ENCODE peak calls at places on chromosomes 11 and 22, in seven cellular contexts. O is HEK293T; W is HAP-1; T is activated naive CD4-positive, alpha-beta T cell; P is LHCN-M2; D is skeletal muscle cell; R is activated T-cell treated with anti-CD3 and anti-CD28 coated beads for 1 hour. H is an unnamed sample.

GRCh38 chr22:35205956-35206355 is 51.3 kb upstream of the HMGXB4 start:
- DNase-seq in O (no peak), W (no peak), T (no peak), P (peak; percentile 36), D (no peak), R (no peak), H (no peak)

GRCh38 chr22:36328635-36329216 is 59.0 kb downstream of the MYH9 start:
- DNase-seq in O (no peak), W (no peak), T (no peak), P (peak; percentile 97), D (peak; percentile 83), R (no peak), H (peak; percentile 57)

GRCh38 chr22:44099696-44100095 is 75.6 kb downstream of the PARVB start:
- DNase-seq in O (no peak), W (no peak), T (no peak), P (no peak), D (no peak), R (no peak), H (no peak)

GRCh38 chr11:82733444-82734119 is at the start of gene FAM181B:
- DNase-seq in O (peak; percentile 70), W (peak; percentile 47), T (no peak), P (no peak), D (no peak), R (no peak), H (peak; percentile 42)

GRCh38 chr11:77130763-77131513 is 2.9 kb downstream of the MYO7A start:
- DNase-seq in O (no peak), W (no peak), T (no peak), P (no peak), D (no peak), R (no peak), H (no peak)

GRCh38 chr11:95661159-95661558 is 128.4 kb downstream of the FAM76B start:
- DNase-seq in O (no peak), W (no peak), T (no peak), P (no peak), D (no peak), R (no peak), H (no peak)

GRCh38 chr11:35126000-35126878 is 12.7 kb upstream of the CD44 start:
- DNase-seq in O (no peak), W (no peak), T (no peak), P (no peak), D (no peak), R (no peak), H (no peak)

GRCh38 chr11:84398017-84398626 is 1112.0 kb upstream of the CCDC90B start:
- DNase-seq in O (peak; percentile 6), W (peak; percentile 54), T (no peak), P (no peak), D (no peak), R (no peak), H (no peak)

GRCh38 chr11:1647901-1648721 is 18.5 kb downstream of the KRTAP5-5 start:
- DNase-seq in O (no peak), W (no peak), T (no peak), P (no peak), D (no peak), R (no peak), H (no peak)

GRCh38 chr11:64100345-64100744 is 64.6 kb downstream of the FLRT1 start:
- DNase-seq in O (peak; percentile 42), W (peak; percentile 20), T (no peak), P (no peak), D (no peak), R (no peak), H (no peak)

GRCh38 chr11:67436459-67437081 is 912 bp downstream of the PTPRCAP start:
- DNase-seq in O (no peak), W (no peak), T (peak; percentile 38), P (peak; percentile 83), D (no peak), R (peak; percentile 57), H (peak; percentile 88)

GRCh38 chr11:67303989-67304411 is 670 bp downstream of the SSH3 start:
- DNase-seq in O (peak; percentile 42), W (no peak), T (no peak), P (no peak), D (no peak), R (no peak), H (no peak)

GRCh38 chr11:122100222-122101080 is 15.6 kb downstream of the BLID start:
- DNase-seq in O (no peak), W (no peak), T (no peak), P (peak; percentile 66), D (peak; percentile 43), R (no peak), H (no peak)

GRCh38 chr11:111047376-111047775 is 198.1 kb upstream of the POU2AF2 start:
- DNase-seq in O (no peak), W (no peak), T (no peak), P (peak; percentile 21), D (no peak), R (no peak), H (no peak)

GRCh38 chr22:25690798-25691197 is 51.2 kb upstream of the MYO18B start:
- DNase-seq in O (no peak), W (no peak), T (no peak), P (no peak), D (no peak), R (no peak), H (no peak)

GRCh38 chr11:72040497-72041363 is 39.6 kb downstream of the NUMA1 start:
- DNase-seq in O (peak; percentile 81), W (peak; percentile 99), T (peak; percentile 67), P (peak; percentile 88), D (peak; percentile 89), R (peak; percentile 66), H (peak; percentile 73)

GRCh38 chr22:50699754-50700386 is 27.2 kb downstream of the SHANK3 start:
- DNase-seq in O (no peak), W (no peak), T (no peak), P (no peak), D (no peak), R (no peak), H (no peak)

GRCh38 chr22:32686354-32686753 is 115.2 kb upstream of the TIMP3 start:
- DNase-seq in O (no peak), W (no peak), T (no peak), P (no peak), D (no peak), R (no peak), H (no peak)

GRCh38 chr11:26483101-26483500 is 89.0 kb downstream of the MUC15 start:
- DNase-seq in O (no peak), W (no peak), T (no peak), P (no peak), D (peak; percentile 9), R (no peak), H (no peak)

GRCh38 chr22:29457730-29458129 is 19.3 kb downstream of the RFPL1 start:
- DNase-seq in O (peak; percentile 91), W (peak; percentile 67), T (no peak), P (peak; percentile 26), D (no peak), R (no peak), H (peak; percentile 28)

GRCh38 chr11:134272381-134273316 is 3.5 kb upstream of the GLB1L3 start:
- DNase-seq in O (peak; percentile 39), W (peak; percentile 78), T (no peak), P (peak; percentile 29), D (peak; percentile 25), R (no peak), H (no peak)

GRCh38 chr11:126840201-126840886 is 160.2 kb downstream of the KIRREL3 start:
- DNase-seq in O (no peak), W (no peak), T (no peak), P (no peak), D (no peak), R (no peak), H (no peak)

GRCh38 chr11:33161120-33162005 is at the start of gene CSTF3:
- DNase-seq in O (peak; percentile 98), W (peak; percentile 97), T (peak; percentile 85), P (peak; percentile 99), D (peak; percentile 92), R (peak; percentile 97), H (peak; percentile 97)

GRCh38 chr11:116415095-116415494 is 357.7 kb downstream of the BUD13 start:
- DNase-seq in O (no peak), W (peak; percentile 51), T (no peak), P (no peak), D (no peak), R (no peak), H (no peak)

GRCh38 chr11:7677071-7677470 is 3.8 kb upstream of the CYB5R2 start:
- DNase-seq in O (no peak), W (peak; percentile 8), T (no peak), P (no peak), D (no peak), R (no peak), H (no peak)

GRCh38 chr11:27757953-27758352 is 57.7 kb upstream of the BDNF start:
- DNase-seq in O (no peak), W (no peak), T (no peak), P (peak; percentile 53), D (peak; percentile 64), R (no peak), H (no peak)

GRCh38 chr11:859394-860131 is 16.9 kb downstream of the TSPAN4 start:
- DNase-seq in O (no peak), W (no peak), T (no peak), P (no peak), D (peak; percentile 83), R (no peak), H (no peak)

GRCh38 chr11:30488304-30488998 is 97.7 kb downstream of the MPPED2 start:
- DNase-seq in O (peak; percentile 65), W (peak; percentile 55), T (no peak), P (peak; percentile 47), D (peak; percentile 66), R (no peak), H (no peak)

GRCh38 chr11:75813622-75814039 is 1.4 kb upstream of the UVRAG start:
- DNase-seq in O (no peak), W (no peak), T (no peak), P (no peak), D (no peak), R (no peak), H (no peak)

GRCh38 chr22:37741312-37741795 is 44.5 kb downstream of the TRIOBP start:
- DNase-seq in O (no peak), W (no peak), T (no peak), P (peak; percentile 73), D (peak; percentile 97), R (no peak), H (no peak)

GRCh38 chr22:38850941-38851849 is 7.4 kb upstream of the NPTXR start:
- DNase-seq in O (no peak), W (no peak), T (no peak), P (peak; percentile 43), D (no peak), R (no peak), H (no peak)

GRCh38 chr11:46521947-46522681 is 71.7 kb downstream of the AMBRA1 start:
- DNase-seq in O (no peak), W (no peak), T (no peak), P (peak; percentile 75), D (no peak), R (no peak), H (no peak)

GRCh38 chr22:27573280-27573711 is 228.3 kb downstream of the MN1 start:
- DNase-seq in O (no peak), W (peak; percentile 55), T (no peak), P (no peak), D (no peak), R (no peak), H (no peak)

GRCh38 chr11:8803973-8804372 is 107.0 kb upstream of the AKIP1 start:
- DNase-seq in O (no peak), W (no peak), T (no peak), P (no peak), D (no peak), R (no peak), H (no peak)

GRCh38 chr11:3186166-3186953 is 21.2 kb upstream of the OSBPL5 start:
- DNase-seq in O (no peak), W (no peak), T (no peak), P (no peak), D (no peak), R (no peak), H (no peak)

GRCh38 chr11:111573821-111574249 is 28.4 kb upstream of the SIK2 start:
- DNase-seq in O (no peak), W (no peak), T (no peak), P (no peak), D (no peak), R (no peak), H (no peak)

GRCh38 chr11:20031155-20032001 is 128.9 kb downstream of the DBX1 start:
- DNase-seq in O (no peak), W (no peak), T (no peak), P (peak; percentile 88), D (peak; percentile 81), R (no peak), H (no peak)

GRCh38 chr11:87879118-87879517 is 296.1 kb downstream of the RAB38 start:
- DNase-seq in O (no peak), W (no peak), T (no peak), P (peak; percentile 28), D (no peak), R (no peak), H (no peak)

H was measured in activated CD8-positive, alpha-beta T cell treated with anti-CD3 and anti-CD28 coated beads, Interleukin-2, amount 10 ng/mL, durations not matched to agents 7 days and 5 days.